ENCODE peak calls at places on chromosomes 12 and 14, in six cellular contexts. F is gastrocnemius medialis, L is SK-N-DZ, J is GM06990, Q is astrocyte of the cerebellum, C is left cardiac atrium. W is an unnamed sample.

GRCh38 chr12:24307716-24308335 is 358.4 kb upstream of the SOX5 start:
- DNase-seq in F (no peak), L (peak), J (no peak), Q (no peak), C (no peak), W (no peak)

GRCh38 chr12:7542813-7543212 is 39.2 kb upstream of the CD163 start:
- DNase-seq in F (no peak), L (no peak), J (no peak), Q (no peak), C (no peak), W (peak)

GRCh38 chr14:75280831-75281690 is 2.4 kb downstream of the FOS start:
- DNase-seq in F (no peak), L (no peak), J (no peak), Q (no peak), C (peak), W (no peak)

GRCh38 chr14:20388159-20388558 is 25.1 kb downstream of the TEP1 start:
- DNase-seq in F (no peak), L (no peak), J (no peak), Q (peak), C (no peak), W (no peak)

GRCh38 chr12:11795192-11795909 is 145.9 kb downstream of the ETV6 start:
- DNase-seq in F (no peak), L (no peak), J (no peak), Q (no peak), C (no peak), W (no peak)

GRCh38 chr12:94175763-94176660 is 27.6 kb downstream of the PLXNC1 start:
- DNase-seq in F (no peak), L (no peak), J (peak), Q (no peak), C (no peak), W (no peak)

GRCh38 chr14:38762436-38762835 is 340.6 kb downstream of the SEC23A start:
- DNase-seq in F (no peak), L (no peak), J (no peak), Q (no peak), C (no peak), W (no peak)

GRCh38 chr14:52189330-52189729 is 78.2 kb upstream of the PTGDR start:
- DNase-seq in F (no peak), L (no peak), J (peak), Q (no peak), C (no peak), W (no peak)

GRCh38 chr12:12333407-12333831 is 16.6 kb downstream of the MANSC1 start:
- DNase-seq in F (no peak), L (no peak), J (no peak), Q (peak), C (no peak), W (peak)

GRCh38 chr12:37672655-37673260 is 643.8 kb upstream of the ALG10B start:
- DNase-seq in F (no peak), L (no peak), J (no peak), Q (no peak), C (no peak), W (no peak)

GRCh38 chr12:124254126-124254525 is 40.8 kb upstream of the RFLNA start:
- DNase-seq in F (no peak), L (no peak), J (no peak), Q (no peak), C (no peak), W (no peak)

GRCh38 chr12:53500119-53500775 is 836 bp upstream of the TARBP2 start:
- DNase-seq in F (peak), L (no peak), J (no peak), Q (no peak), C (peak), W (no peak)

GRCh38 chr14:101358320-101358569 is 203.1 kb upstream of the DIO3 start:
- DNase-seq in F (no peak), L (no peak), J (no peak), Q (no peak), C (no peak), W (no peak)

GRCh38 chr12:45232771-45233372 is 17.0 kb downstream of the ANO6 start:
- DNase-seq in F (peak), L (no peak), J (no peak), Q (peak), C (peak), W (peak)

GRCh38 chr12:41441180-41441579 is 253.1 kb downstream of the PDZRN4 start:
- DNase-seq in F (no peak), L (no peak), J (no peak), Q (no peak), C (no peak), W (no peak)

GRCh38 chr12:122182887-122183587 is at the start of gene LRRC43:
- DNase-seq in F (no peak), L (peak), J (peak), Q (no peak), C (peak), W (no peak)

GRCh38 chr12:114690267-114691135 is 6.5 kb upstream of the TBX3 start:
- DNase-seq in F (no peak), L (no peak), J (no peak), Q (no peak), C (no peak), W (no peak)

GRCh38 chr12:115411121-115411520 is 727.1 kb upstream of the TBX3 start:
- DNase-seq in F (no peak), L (no peak), J (no peak), Q (peak), C (no peak), W (no peak)

GRCh38 chr14:92225731-92226130 is 97.2 kb upstream of the SLC24A4 start:
- DNase-seq in F (no peak), L (no peak), J (no peak), Q (no peak), C (no peak), W (no peak)

GRCh38 chr12:117125275-117125613 is 26.0 kb upstream of the TESC start:
- DNase-seq in F (no peak), L (no peak), J (no peak), Q (no peak), C (no peak), W (no peak)

GRCh38 chr14:52977798-52978197 is 26.9 kb upstream of the FERMT2 start:
- DNase-seq in F (no peak), L (no peak), J (no peak), Q (no peak), C (no peak), W (no peak)

GRCh38 chr12:101939856-101940265 is 62.5 kb downstream of the DRAM1 start:
- DNase-seq in F (peak), L (peak), J (no peak), Q (peak), C (peak), W (peak)

GRCh38 chr12:53984901-53985357 is at the start of gene HOXC10:
- DNase-seq in F (peak), L (peak), J (peak), Q (peak), C (peak), W (peak)

GRCh38 chr14:105283899-105284298 is 16.9 kb downstream of the BRF1 start:
- DNase-seq in F (no peak), L (no peak), J (no peak), Q (no peak), C (no peak), W (no peak)

GRCh38 chr12:107564946-107565345 is 120.7 kb upstream of the PWP1 start:
- DNase-seq in F (no peak), L (no peak), J (no peak), Q (no peak), C (no peak), W (no peak)

GRCh38 chr14:23620177-23620702 is 15.9 kb upstream of the DHRS2 start:
- DNase-seq in F (no peak), L (no peak), J (no peak), Q (no peak), C (no peak), W (no peak)

GRCh38 chr14:85566603-85567002 is 36.7 kb downstream of the FLRT2 start:
- DNase-seq in F (no peak), L (no peak), J (no peak), Q (no peak), C (no peak), W (no peak)

W was measured in hepatic stellate cell.